ENCODE peak calls at places on chromosomes 3 and 15, in five cellular contexts. I is SW 1271, X is fibroblast of lung, O is body of pancreas, Q is HEK293T. G is an unnamed sample.
A peak's percentile ranks its signal among the peaks of the same experiment; 100 is the strongest.

GRCh38 chr3:71647751-71648150 is 64.2 kb upstream of the FOXP1 start:
- DNase-seq in I (no peak), X (peak; percentile 14), O (no peak), Q (no peak), G (no peak)

GRCh38 chr15:57541271-57541670 is 50.4 kb upstream of the MYZAP start:
- DNase-seq in I (no peak), X (no peak), O (no peak), Q (no peak), G (no peak)

GRCh38 chr3:187112934-187113793 is 26.1 kb downstream of the RPL39L start:
- DNase-seq in I (peak; percentile 24), X (peak; percentile 25), O (no peak), Q (no peak), G (peak; percentile 29)

GRCh38 chr3:195522254-195523023 is 20.7 kb downstream of the PPP1R2 start:
- DNase-seq in I (peak; percentile 39), X (no peak), O (no peak), Q (no peak), G (peak; percentile 55)

GRCh38 chr3:119034256-119035013 is at the start of gene IGSF11:
- DNase-seq in I (peak; percentile 56), X (peak; percentile 55), O (peak; percentile 84), Q (peak; percentile 81), G (peak; percentile 89)

GRCh38 chr3:18122264-18122663 is 302.9 kb downstream of the SATB1 start:
- DNase-seq in I (no peak), X (no peak), O (no peak), Q (no peak), G (peak; percentile 14)

GRCh38 chr3:28122227-28122626 is 119.2 kb upstream of the CMC1 start:
- DNase-seq in I (no peak), X (no peak), O (no peak), Q (no peak), G (no peak)

GRCh38 chr3:120688121-120688520 is 6.1 kb upstream of the HGD start:
- DNase-seq in I (no peak), X (peak; percentile 80), O (no peak), Q (no peak), G (peak; percentile 48)

GRCh38 chr3:59555593-59556315 is 505.9 kb upstream of the CFAP20DC start:
- DNase-seq in I (no peak), X (peak; percentile 58), O (no peak), Q (no peak), G (peak; percentile 38)

GRCh38 chr3:102078864-102079808 is 229.8 kb downstream of the NFKBIZ start:
- DNase-seq in I (no peak), X (no peak), O (no peak), Q (no peak), G (no peak)

GRCh38 chr3:161273589-161274218 is 52.6 kb downstream of the NMD3 start:
- DNase-seq in I (peak; percentile 35), X (peak; percentile 35), O (peak; percentile 39), Q (no peak), G (no peak)

GRCh38 chr3:13838421-13838820 is 41.5 kb downstream of the WNT7A start:
- DNase-seq in I (no peak), X (no peak), O (no peak), Q (no peak), G (no peak)

GRCh38 chr3:188759516-188760005 is 412.2 kb upstream of the TPRG1 start:
- DNase-seq in I (no peak), X (no peak), O (no peak), Q (no peak), G (no peak)

GRCh38 chr3:156334841-156335545 is 214.6 kb downstream of the KCNAB1 start:
- DNase-seq in I (no peak), X (no peak), O (no peak), Q (no peak), G (no peak)

GRCh38 chr15:35888815-35889214 is 342.9 kb upstream of the DPH6 start:
- DNase-seq in I (no peak), X (no peak), O (no peak), Q (no peak), G (no peak)

GRCh38 chr3:98542623-98543022 is 10.8 kb downstream of the GPR15 start:
- DNase-seq in I (no peak), X (no peak), O (no peak), Q (no peak), G (no peak)

GRCh38 chr15:36757189-36757814 is 177.9 kb downstream of the CDIN1 start:
- DNase-seq in I (no peak), X (peak; percentile 75), O (no peak), Q (no peak), G (no peak)

GRCh38 chr15:29774900-29775299 is 47.4 kb downstream of the TJP1 start:
- DNase-seq in I (peak; percentile 4), X (peak; percentile 84), O (no peak), Q (no peak), G (no peak)

GRCh38 chr15:87582169-87582568 is 674.4 kb downstream of the NTRK3 start:
- DNase-seq in I (no peak), X (no peak), O (no peak), Q (no peak), G (no peak)

GRCh38 chr3:11377726-11378125 is 105.5 kb downstream of the ATG7 start:
- DNase-seq in I (no peak), X (no peak), O (no peak), Q (no peak), G (no peak)

GRCh38 chr3:86988235-86988634 is 2.7 kb downstream of the VGLL3 start:
- DNase-seq in I (no peak), X (peak; percentile 95), O (no peak), Q (no peak), G (no peak)

GRCh38 chr15:73923488-73924164 is 2.6 kb upstream of the LOXL1 start:
- DNase-seq in I (no peak), X (no peak), O (no peak), Q (no peak), G (no peak)

GRCh38 chr15:45346381-45346780 is 32.0 kb downstream of the GATM start:
- DNase-seq in I (no peak), X (no peak), O (no peak), Q (no peak), G (no peak)

GRCh38 chr15:31065824-31066223 is 35.7 kb downstream of the TRPM1 start:
- DNase-seq in I (no peak), X (no peak), O (no peak), Q (no peak), G (no peak)

GRCh38 chr15:52252781-52253180 is 42.8 kb downstream of the MYO5C start:
- DNase-seq in I (peak; percentile 79), X (peak; percentile 95), O (no peak), Q (no peak), G (peak; percentile 83)

GRCh38 chr3:143150979-143151726 is 31.6 kb downstream of the CHST2 start:
- DNase-seq in I (no peak), X (no peak), O (peak; percentile 8), Q (no peak), G (peak; percentile 57)

GRCh38 chr3:23778451-23778850 is 27.3 kb upstream of the UBE2E1 start:
- DNase-seq in I (no peak), X (peak; percentile 15), O (no peak), Q (no peak), G (no peak)

GRCh38 chr3:55453871-55454496 is 33.1 kb downstream of the WNT5A start:
- DNase-seq in I (no peak), X (no peak), O (no peak), Q (no peak), G (no peak)

GRCh38 chr15:63668601-63669000 is 71.4 kb downstream of the FBXL22 start:
- DNase-seq in I (no peak), X (no peak), O (no peak), Q (no peak), G (no peak)

GRCh38 chr3:195129644-195130492 is 141.1 kb downstream of the XXYLT1 start:
- DNase-seq in I (no peak), X (peak; percentile 76), O (no peak), Q (no peak), G (no peak)

GRCh38 chr3:15284121-15284889 is 48.1 kb downstream of the SH3BP5 start:
- DNase-seq in I (no peak), X (no peak), O (no peak), Q (no peak), G (no peak)

GRCh38 chr3:47423548-47424145 is 42.8 kb downstream of the PTPN23 start:
- DNase-seq in I (no peak), X (no peak), O (no peak), Q (no peak), G (no peak)

GRCh38 chr15:83204697-83205096 is 2.9 kb downstream of the HDGFL3 start:
- DNase-seq in I (no peak), X (peak; percentile 35), O (peak; percentile 8), Q (no peak), G (no peak)

GRCh38 chr3:172388412-172389078 is 59.7 kb downstream of the GHSR start:
- DNase-seq in I (no peak), X (no peak), O (no peak), Q (no peak), G (no peak)

GRCh38 chr3:124812291-124813265 is 74.6 kb downstream of the ITGB5 start:
- DNase-seq in I (peak; percentile 33), X (peak; percentile 97), O (peak; percentile 35), Q (no peak), G (peak; percentile 93)

GRCh38 chr15:39415634-39416033 is 165.2 kb upstream of the THBS1 start:
- DNase-seq in I (no peak), X (no peak), O (no peak), Q (no peak), G (no peak)

GRCh38 chr3:100941046-100941445 is 52.2 kb downstream of the ABI3BP start:
- DNase-seq in I (no peak), X (no peak), O (no peak), Q (no peak), G (no peak)